ENCODE peak calls at places on chromosomes 12 and 14, in four cellular contexts. One of them, this sample, is unnamed.

GRCh38 chr14:104688755-104689619 is at the start of gene INF2:
- DNase-seq in EL: peak
- DNase-seq in CD4-positive, alpha-beta memory T cell: peak
- DNase-seq in LoVo: peak
- DNase-seq in this sample: no peak

GRCh38 chr12:121296618-121297476 is at the start of gene CAMKK2:
- DNase-seq in CD4-positive, alpha-beta memory T cell: peak
- DNase-seq in EL: peak
- DNase-seq in LoVo: peak
- DNase-seq in this sample: peak

GRCh38 chr12:24499151-24500146 is 449.5 kb downstream of the BCAT1 start:
- DNase-seq in EL: peak
- DNase-seq in LoVo: peak
- DNase-seq in CD4-positive, alpha-beta memory T cell: no peak
- DNase-seq in this sample: no peak

GRCh38 chr12:123122649-123123048 is 28.2 kb downstream of the PITPNM2 start:
- DNase-seq in LoVo: no peak
- DNase-seq in EL: no peak
- DNase-seq in CD4-positive, alpha-beta memory T cell: no peak
- DNase-seq in this sample: peak

GRCh38 chr12:93460882-93461281 is 6.4 kb upstream of the MRPL42 start:
- DNase-seq in EL: no peak
- DNase-seq in LoVo: no peak
- DNase-seq in CD4-positive, alpha-beta memory T cell: no peak
- DNase-seq in this sample: no peak

GRCh38 chr12:28966049-28966778 is 182.9 kb upstream of the FAR2 start:
- DNase-seq in EL: no peak
- DNase-seq in LoVo: peak
- DNase-seq in CD4-positive, alpha-beta memory T cell: no peak
- DNase-seq in this sample: no peak

GRCh38 chr12:113980537-113981337 is 14.6 kb upstream of the RBM19 start:
- DNase-seq in EL: peak
- DNase-seq in LoVo: peak
- DNase-seq in CD4-positive, alpha-beta memory T cell: no peak
- DNase-seq in this sample: peak

GRCh38 chr14:103543721-103544626 is 15.0 kb downstream of the TRMT61A start:
- DNase-seq in EL: no peak
- DNase-seq in LoVo: no peak
- DNase-seq in CD4-positive, alpha-beta memory T cell: no peak
- DNase-seq in this sample: no peak

GRCh38 chr12:69726922-69727321 is 11.7 kb upstream of the RAB3IP start:
- DNase-seq in CD4-positive, alpha-beta memory T cell: no peak
- DNase-seq in LoVo: no peak
- DNase-seq in EL: no peak
- DNase-seq in this sample: no peak

GRCh38 chr14:97723321-97723720 is 926.1 kb downstream of the VRK1 start:
- DNase-seq in CD4-positive, alpha-beta memory T cell: no peak
- DNase-seq in LoVo: no peak
- DNase-seq in EL: no peak
- DNase-seq in this sample: peak

GRCh38 chr14:34137001-34137400 is 186.1 kb upstream of the EGLN3 start:
- DNase-seq in EL: no peak
- DNase-seq in LoVo: no peak
- DNase-seq in CD4-positive, alpha-beta memory T cell: no peak
- DNase-seq in this sample: no peak

GRCh38 chr14:87908591-87908990 is 84.4 kb downstream of the GALC start:
- DNase-seq in LoVo: no peak
- DNase-seq in CD4-positive, alpha-beta memory T cell: no peak
- DNase-seq in EL: no peak
- DNase-seq in this sample: no peak

GRCh38 chr12:14239350-14239934 is 126.0 kb upstream of the ATF7IP start:
- DNase-seq in CD4-positive, alpha-beta memory T cell: no peak
- DNase-seq in LoVo: peak
- DNase-seq in EL: peak
- DNase-seq in this sample: peak

GRCh38 chr12:112557954-112558630 is 139.3 kb downstream of the PTPN11 start:
- DNase-seq in CD4-positive, alpha-beta memory T cell: no peak
- DNase-seq in EL: no peak
- DNase-seq in LoVo: no peak
- DNase-seq in this sample: no peak

GRCh38 chr12:51636581-51636980 is 45.5 kb downstream of the SCN8A start:
- DNase-seq in LoVo: no peak
- DNase-seq in EL: peak
- DNase-seq in CD4-positive, alpha-beta memory T cell: no peak
- DNase-seq in this sample: no peak

GRCh38 chr12:1590083-1590979 is 4.0 kb downstream of the FBXL14 start:
- DNase-seq in LoVo: no peak
- DNase-seq in CD4-positive, alpha-beta memory T cell: no peak
- DNase-seq in EL: peak
- DNase-seq in this sample: no peak

GRCh38 chr12:115660211-115660805 is 617.2 kb downstream of the MED13L start:
- DNase-seq in CD4-positive, alpha-beta memory T cell: no peak
- DNase-seq in LoVo: peak
- DNase-seq in EL: peak
- DNase-seq in this sample: no peak

GRCh38 chr12:94594443-94594825 is 55.9 kb downstream of the TMCC3 start:
- DNase-seq in EL: peak
- DNase-seq in CD4-positive, alpha-beta memory T cell: no peak
- DNase-seq in LoVo: no peak
- DNase-seq in this sample: no peak

GRCh38 chr14:61252354-61253063 is 28.6 kb downstream of the TMEM30B start:
- DNase-seq in EL: peak
- DNase-seq in CD4-positive, alpha-beta memory T cell: peak
- DNase-seq in LoVo: peak
- DNase-seq in this sample: peak

GRCh38 chr12:68067762-68068376 is 78.6 kb downstream of the IFNG-AS1 start:
- DNase-seq in CD4-positive, alpha-beta memory T cell: no peak
- DNase-seq in LoVo: peak
- DNase-seq in EL: peak
- DNase-seq in this sample: peak

GRCh38 chr12:81558031-81558430 is 201.1 kb downstream of the PPFIA2 start:
- DNase-seq in EL: no peak
- DNase-seq in LoVo: no peak
- DNase-seq in CD4-positive, alpha-beta memory T cell: no peak
- DNase-seq in this sample: no peak

GRCh38 chr14:60204104-60204842 is 39.1 kb upstream of the DHRS7 start:
- DNase-seq in EL: no peak
- DNase-seq in LoVo: no peak
- DNase-seq in CD4-positive, alpha-beta memory T cell: no peak
- DNase-seq in this sample: no peak

GRCh38 chr12:88720231-88720630 is 140.0 kb upstream of the KITLG start:
- DNase-seq in LoVo: no peak
- DNase-seq in EL: no peak
- DNase-seq in CD4-positive, alpha-beta memory T cell: no peak
- DNase-seq in this sample: no peak

GRCh38 chr12:57759360-57759980 is 4.6 kb downstream of the MARCHF9 start:
- DNase-seq in LoVo: peak
- DNase-seq in EL: no peak
- DNase-seq in CD4-positive, alpha-beta memory T cell: peak
- DNase-seq in this sample: peak

GRCh38 chr12:125373375-125373774 is 308.1 kb downstream of the AACS start:
- DNase-seq in CD4-positive, alpha-beta memory T cell: no peak
- DNase-seq in LoVo: no peak
- DNase-seq in EL: no peak
- DNase-seq in this sample: no peak

GRCh38 chr14:61607570-61608244 is 87.6 kb upstream of the HIF1A start:
- DNase-seq in CD4-positive, alpha-beta memory T cell: no peak
- DNase-seq in EL: no peak
- DNase-seq in LoVo: no peak
- DNase-seq in this sample: peak

GRCh38 chr12:78120866-78121590 is 290.3 kb downstream of the NAV3 start:
- DNase-seq in CD4-positive, alpha-beta memory T cell: no peak
- DNase-seq in LoVo: peak
- DNase-seq in EL: peak
- DNase-seq in this sample: peak

GRCh38 chr14:63276492-63277342 is 42.0 kb downstream of the GPHB5 start:
- DNase-seq in CD4-positive, alpha-beta memory T cell: peak
- DNase-seq in EL: peak
- DNase-seq in LoVo: peak
- DNase-seq in this sample: peak

GRCh38 chr14:74653386-74654138 is 41.5 kb upstream of the LTBP2 start:
- DNase-seq in EL: no peak
- DNase-seq in CD4-positive, alpha-beta memory T cell: no peak
- DNase-seq in LoVo: no peak
- DNase-seq in this sample: peak

GRCh38 chr14:34224221-34224620 is 237.8 kb downstream of the SPTSSA start:
- DNase-seq in EL: no peak
- DNase-seq in LoVo: no peak
- DNase-seq in CD4-positive, alpha-beta memory T cell: no peak
- DNase-seq in this sample: no peak

This sample was measured in Jurkat, Clone E6-1.